ENCODE peak calls at places on chromosomes 13 and 19, in six cellular contexts. H is A549, W is HepG2, A is GM12878, B is K562, C is endothelial cell of umbilical vein. N is an unnamed sample.

GRCh38 chr13:100365678-100366077 is 222.9 kb downstream of the GGACT start:
- DNase-seq in H (no peak), W (no peak), A (no peak), B (no peak), C (no peak), N (no peak)

GRCh38 chr19:22144394-22144793 is 52.4 kb downstream of the ZNF676 start:
- DNase-seq in H (peak), W (no peak), A (no peak), B (peak), C (no peak), N (peak)

GRCh38 chr13:78608705-78609463 is 5.5 kb upstream of the POU4F1 start:
- DNase-seq in H (no peak), W (no peak), A (no peak), B (no peak), C (peak), N (no peak)

GRCh38 chr19:19434483-19435045 is 29.1 kb downstream of the GATAD2A start:
- DNase-seq in H (no peak), W (no peak), A (no peak), B (no peak), C (no peak), N (no peak)

GRCh38 chr19:41863209-41863931 is 3.3 kb downstream of the RPS19 start:
- DNase-seq in H (no peak), W (no peak), A (no peak), B (no peak), C (no peak), N (peak)

GRCh38 chr19:1333789-1334188 is 48.1 kb downstream of the EFNA2 start:
- DNase-seq in H (no peak), W (no peak), A (no peak), B (peak), C (no peak), N (no peak)

GRCh38 chr19:15191982-15192381 is 8.8 kb downstream of the NOTCH3 start:
- DNase-seq in H (no peak), W (no peak), A (no peak), B (no peak), C (no peak), N (no peak)

GRCh38 chr19:29623726-29624488 is 17.8 kb downstream of the POP4 start:
- DNase-seq in H (no peak), W (no peak), A (no peak), B (peak), C (no peak), N (no peak)

GRCh38 chr13:40161931-40162330 is 504.5 kb downstream of the FOXO1 start:
- DNase-seq in H (no peak), W (no peak), A (no peak), B (no peak), C (no peak), N (no peak)

GRCh38 chr19:33390908-33391630 is 17.6 kb downstream of the CEBPG start:
- DNase-seq in H (no peak), W (no peak), A (no peak), B (no peak), C (no peak), N (no peak)
- H3K4me3 ChIP-seq in H (no peak), W (no peak), A (no peak), B (no peak), C (no peak), N (no peak)

GRCh38 chr19:2702170-2703076 is at the start of gene GNG7:
- DNase-seq in H (peak), W (peak), A (no peak), B (peak), C (peak), N (peak)
- TF ChIP-seq POLR2A in H (no peak), W (peak), A (peak), B (no peak), C (no peak), N (peak)

GRCh38 chr13:27790523-27790922 is 1.8 kb upstream of the GSX1 start:
- DNase-seq in H (no peak), W (no peak), A (no peak), B (no peak), C (no peak), N (no peak)
- TF ChIP-seq MYC in H (no peak), W (no peak), A (no peak), B (no peak), C (no peak), N (no peak)

GRCh38 chr19:32012886-32013635 is 332.3 kb upstream of the ZNF507 start:
- DNase-seq in H (no peak), W (no peak), A (no peak), B (no peak), C (no peak), N (no peak)
- H3K4me3 ChIP-seq in H (no peak), W (no peak), A (no peak), B (no peak), C (no peak), N (no peak)

GRCh38 chr19:50485284-50485955 is 8.8 kb upstream of the GARIN5A start:
- DNase-seq in H (no peak), W (no peak), A (no peak), B (no peak), C (no peak), N (no peak)

GRCh38 chr19:50489461-50490011 is 12.9 kb upstream of the GARIN5A start:
- DNase-seq in H (no peak), W (no peak), A (no peak), B (no peak), C (no peak), N (no peak)

GRCh38 chr19:50488795-50489194 is 12.1 kb upstream of the GARIN5A start:
- DNase-seq in H (no peak), W (no peak), A (no peak), B (no peak), C (no peak), N (no peak)

GRCh38 chr19:50490411-50490811 is 13.8 kb upstream of the GARIN5A start:
- DNase-seq in H (no peak), W (no peak), A (no peak), B (no peak), C (no peak), N (no peak)

DNA sequence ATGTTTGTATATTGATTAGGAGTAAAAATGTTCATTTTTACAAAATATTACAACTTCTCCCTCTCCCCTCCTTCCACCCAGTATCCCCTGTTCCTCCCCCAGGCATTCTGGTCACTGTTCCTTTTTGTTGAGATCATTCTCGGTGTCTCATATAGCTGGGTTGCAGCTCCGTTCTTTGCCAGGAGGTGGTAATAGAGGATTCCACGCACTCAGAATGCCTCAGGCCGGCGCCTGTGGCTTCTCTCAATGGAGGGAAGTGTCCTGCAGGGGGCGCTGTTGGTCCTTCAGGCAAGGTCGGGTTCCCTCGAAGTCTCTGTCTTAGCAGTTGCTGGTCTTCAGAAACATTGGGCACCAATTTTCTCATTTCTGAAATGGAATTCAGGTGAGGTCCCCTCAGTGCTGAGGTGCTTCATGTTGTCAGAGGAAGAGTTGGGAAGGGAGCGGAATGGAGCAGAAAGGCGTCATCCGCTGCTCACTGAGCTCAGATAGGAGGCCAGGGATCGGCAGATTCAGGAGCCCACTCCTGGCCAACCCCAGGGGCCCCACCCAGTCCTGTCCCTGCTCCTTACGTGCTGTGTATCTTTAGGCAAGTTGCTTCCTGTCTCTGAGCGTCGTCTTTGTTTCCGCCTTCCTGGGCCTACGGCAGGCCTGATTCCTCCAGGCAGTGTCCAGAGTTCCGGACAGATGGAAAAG is 10.3 kb upstream of the GARIN5A start:
- DNase-seq in H (peak), W (peak), A (no peak), B (peak), C (peak), N (peak)
- TF ChIP-seq POLR2A in H (no peak), W (no peak), A (no peak), B (no peak), C (no peak), N (no peak)

GRCh38 chr13:111216166-111216960 is 101.3 kb downstream of the ARHGEF7 start:
- DNase-seq in H (peak), W (peak), A (no peak), B (peak), C (no peak), N (peak)
- TF ChIP-seq MYC in H (no peak), W (no peak), A (no peak), B (no peak), C (no peak), N (no peak)

DNA sequence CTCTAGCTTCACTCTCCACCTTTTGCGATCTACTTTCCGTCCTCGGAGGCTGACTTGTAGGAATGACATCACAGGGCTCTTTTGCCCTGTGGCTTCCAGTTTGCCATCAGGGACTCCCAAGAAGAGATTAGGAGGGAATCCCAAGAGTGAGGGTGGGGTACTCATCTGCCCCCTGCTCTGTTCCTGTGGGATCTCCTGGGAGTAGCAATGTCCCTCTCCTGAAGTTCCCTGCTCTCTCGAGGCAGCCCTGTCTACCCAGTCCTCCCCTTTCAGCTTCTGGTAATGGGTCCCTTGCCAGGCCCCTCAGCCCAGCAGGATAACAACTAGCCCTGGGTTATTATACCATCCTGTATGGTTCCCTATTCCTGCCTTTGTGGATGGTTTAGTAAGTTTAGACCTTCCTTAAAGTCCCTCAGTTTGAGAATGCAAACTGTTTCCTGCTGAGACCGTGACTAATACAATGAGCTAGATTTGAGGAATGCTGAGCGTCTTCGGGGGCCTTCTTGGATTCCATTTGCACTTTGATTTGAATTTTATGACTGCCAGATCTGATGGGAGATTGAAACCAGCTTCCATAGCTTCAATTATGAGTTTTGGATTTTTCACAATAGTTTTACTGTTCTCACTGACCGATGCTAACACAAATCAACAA is 73.7 kb upstream of the IPO5 start:
- DNase-seq in H (peak), W (no peak), A (no peak), B (no peak), C (peak), N (no peak)
- H3K4me3 ChIP-seq in H (no peak), W (no peak), A (no peak), B (no peak), C (no peak), N (no peak)